ENCODE peak calls at places on chromosomes 12 and 14, in five cellular contexts. E is IMR-90, H is GM12878, A is H1, N is stomach. B is an unnamed sample.

GRCh38 chr12:15966426-15966825 is 55.3 kb downstream of the DERA start:
- DNase-seq in E (peak; percentile 47), H (no peak), A (no peak), N (no peak), B (no peak)

GRCh38 chr14:69749956-69750355 is 17.0 kb upstream of the SRSF5 start:
- DNase-seq in E (no peak), H (peak; percentile 32), A (no peak), N (no peak), B (no peak)

GRCh38 chr12:127075981-127076380 is 1191.0 kb upstream of the TMEM132C start:
- DNase-seq in E (no peak), H (no peak), A (no peak), N (no peak), B (no peak)

GRCh38 chr14:24196071-24197061 is 1.1 kb upstream of the TM9SF1 start:
- DNase-seq in E (peak; percentile 22), H (peak; percentile 36), A (no peak), N (no peak), B (no peak)

GRCh38 chr12:38159591-38160317 is 156.8 kb upstream of the ALG10B start:
- DNase-seq in E (no peak), H (no peak), A (no peak), N (no peak), B (no peak)

GRCh38 chr12:90909069-90909676 is 45.8 kb downstream of the CCER1 start:
- DNase-seq in E (peak; percentile 67), H (no peak), A (no peak), N (no peak), B (no peak)

GRCh38 chr12:59389968-59390576 is 205.8 kb upstream of the SLC16A7 start:
- DNase-seq in E (no peak), H (no peak), A (no peak), N (no peak), B (no peak)

GRCh38 chr12:116717466-116718457 is 20.1 kb downstream of the SPRING1 start:
- DNase-seq in E (peak; percentile 56), H (no peak), A (no peak), N (no peak), B (peak; percentile 66)

GRCh38 chr14:34059037-34059924 is 108.4 kb upstream of the EGLN3 start:
- DNase-seq in E (no peak), H (no peak), A (no peak), N (no peak), B (no peak)

GRCh38 chr12:57887631-57888406 is 41.3 kb upstream of the CTDSP2 start:
- DNase-seq in E (peak; percentile 55), H (no peak), A (no peak), N (peak; percentile 61), B (peak; percentile 46)

GRCh38 chr12:7327913-7328312 is 24.0 kb downstream of the ACSM4 start:
- DNase-seq in E (no peak), H (no peak), A (no peak), N (no peak), B (no peak)

GRCh38 chr14:55265197-55265596 is 6.0 kb upstream of the FBXO34 start:
- DNase-seq in E (no peak), H (no peak), A (no peak), N (no peak), B (no peak)

GRCh38 chr14:55874785-55875184 is 243.4 kb upstream of the PELI2 start:
- DNase-seq in E (no peak), H (no peak), A (no peak), N (no peak), B (no peak)

GRCh38 chr12:54958048-54958658 is 26.4 kb downstream of the TESPA1 start:
- DNase-seq in E (peak; percentile 72), H (peak; percentile 44), A (no peak), N (peak; percentile 42), B (peak; percentile 28)

GRCh38 chr12:6996040-6996441 is 22.2 kb downstream of the LPCAT3 start:
- DNase-seq in E (peak; percentile 69), H (no peak), A (no peak), N (no peak), B (no peak)

GRCh38 chr12:116882742-116883141 is 1.5 kb upstream of the HRK start:
- DNase-seq in E (peak; percentile 61), H (no peak), A (no peak), N (no peak), B (no peak)

GRCh38 chr12:93762059-93762719 is 85.0 kb downstream of the CRADD start:
- DNase-seq in E (peak; percentile 50), H (no peak), A (no peak), N (no peak), B (no peak)

GRCh38 chr12:66188584-66189475 is at the start of gene IRAK3:
- DNase-seq in E (peak; percentile 31), H (no peak), A (peak; percentile 1), N (peak; percentile 86), B (peak; percentile 90)

GRCh38 chr14:78967111-78967809 is 797.1 kb downstream of the NRXN3 start:
- DNase-seq in E (peak; percentile 85), H (no peak), A (no peak), N (no peak), B (no peak)

GRCh38 chr12:72444566-72444965 is 172.4 kb downstream of the TRHDE start:
- DNase-seq in E (no peak), H (no peak), A (no peak), N (no peak), B (no peak)

GRCh38 chr12:116148844-116149243 is 128.6 kb downstream of the MED13L start:
- DNase-seq in E (no peak), H (no peak), A (no peak), N (no peak), B (no peak)

DNA sequence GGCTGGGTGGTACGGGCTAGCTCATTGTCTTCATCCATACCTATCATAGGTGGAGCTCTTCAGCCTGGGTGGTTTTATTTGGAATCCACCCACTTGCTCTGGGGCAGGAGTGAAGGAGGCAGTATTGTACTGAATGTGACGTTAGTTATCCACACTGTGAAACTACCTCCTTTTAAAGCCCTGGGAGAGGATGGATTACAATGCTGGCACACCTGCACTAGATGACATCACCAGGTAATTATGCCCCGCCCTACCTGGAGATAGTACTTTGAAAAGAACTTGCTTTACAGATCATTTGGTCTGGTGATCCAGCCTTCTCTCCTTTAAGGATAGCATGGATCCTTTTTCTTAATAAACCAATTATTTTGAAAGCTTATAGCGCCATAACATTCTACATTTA is 78.0 kb downstream of the B4GALNT3 start:
- DNase-seq in E (no peak), H (no peak), A (no peak), N (peak; percentile 70), B (no peak)
- TF ChIP-seq POLR2A in E (no peak), H (no peak), A (no peak), N (no peak), B (no peak)

DNA sequence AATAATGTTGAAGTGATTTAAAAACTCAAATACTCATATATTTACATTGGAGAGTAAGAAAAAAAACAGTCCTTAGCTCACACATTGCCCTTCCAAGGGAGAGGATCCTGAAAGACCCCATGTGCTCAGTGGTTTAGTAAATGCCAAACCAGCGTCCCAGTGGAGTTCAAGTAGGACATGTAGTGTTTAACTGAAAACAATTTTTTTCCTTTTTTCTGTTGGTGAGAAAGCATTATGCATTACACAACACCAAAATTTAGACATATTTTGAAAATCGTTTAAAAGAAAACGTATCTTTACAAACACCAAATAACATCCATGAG is 33.6 kb downstream of the UBR7 start:
- DNase-seq in E (no peak), H (no peak), A (no peak), N (no peak), B (no peak)
- H3K36me3 ChIP-seq in E (peaks cover 25% of the 10 kb centered on the region), H (peaks cover 19% of the 10 kb centered on the region), A (peaks cover 2% of the 10 kb centered on the region), N (peaks cover 62% of the 10 kb centered on the region), B (peaks cover 49% of the 10 kb centered on the region)

GRCh38 chr14:77033622-77034521 is 5.4 kb upstream of the IRF2BPL start:
- DNase-seq in E (peak; percentile 96), H (peak; percentile 72), A (no peak), N (peak; percentile 82), B (peak; percentile 93)
- TF ChIP-seq POLR2A in E (peak; percentile 77), H (peak; percentile 85), A (no peak), N (no peak), B (no peak)

DNA sequence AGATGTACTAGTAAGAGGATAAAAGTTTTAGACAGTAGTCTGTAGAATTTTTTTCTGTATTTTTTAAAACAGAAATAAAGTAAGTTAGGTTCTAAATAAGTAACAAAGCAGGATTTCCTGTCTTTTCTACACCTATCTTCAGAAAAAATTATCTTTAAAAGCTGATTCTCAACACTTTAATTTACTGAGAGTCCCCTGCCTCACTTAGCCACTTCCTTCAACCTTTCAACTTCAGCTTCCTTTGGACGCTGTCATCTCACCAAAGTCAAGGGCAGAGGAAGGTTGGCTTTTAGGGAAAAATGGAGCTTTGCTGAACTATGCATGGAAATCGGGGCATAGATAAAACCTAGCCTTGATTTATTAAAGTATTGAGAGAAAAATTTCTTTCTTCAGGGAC is 44.9 kb upstream of the CERS5 start:
- DNase-seq in E (no peak), H (no peak), A (no peak), N (no peak), B (no peak)
- H3K36me3 ChIP-seq in E (peaks cover 22% of the 10 kb centered on the region), H (no peaks in the 10 kb centered on the region), A (no peaks in the 10 kb centered on the region), N (peaks cover 17% of the 10 kb centered on the region), B (peaks cover 16% of the 10 kb centered on the region)

GRCh38 chr14:51205486-51205885 is 34.6 kb upstream of the TMX1 start:
- DNase-seq in E (no peak), H (no peak), A (no peak), N (no peak), B (no peak)

GRCh38 chr14:51206462-51206861 is 33.6 kb upstream of the TMX1 start:
- DNase-seq in E (no peak), H (no peak), A (no peak), N (no peak), B (no peak)

GRCh38 chr14:51203881-51204280 is 36.2 kb upstream of the TMX1 start:
- DNase-seq in E (no peak), H (no peak), A (no peak), N (no peak), B (no peak)

GRCh38 chr14:51202914-51203665 is 37.0 kb upstream of the TMX1 start:
- DNase-seq in E (no peak), H (peak; percentile 81), A (no peak), N (no peak), B (no peak)

GRCh38 chr14:51201890-51202289 is 38.2 kb upstream of the TMX1 start:
- DNase-seq in E (no peak), H (peak; percentile 23), A (no peak), N (no peak), B (no peak)
- TF ChIP-seq POLR2A in E (no peak), H (no peak), A (no peak), N (no peak), B (no peak)

GRCh38 chr12:56255671-56256070 is 2.5 kb downstream of the ANKRD52 start:
- DNase-seq in E (no peak), H (no peak), A (no peak), N (no peak), B (no peak)
- H3K36me3 ChIP-seq in E (peaks cover 54% of the 10 kb centered on the region), H (peaks cover 22% of the 10 kb centered on the region), A (peaks cover 28% of the 10 kb centered on the region), N (peaks cover 58% of the 10 kb centered on the region), B (peaks cover 64% of the 10 kb centered on the region)

GRCh38 chr12:52871291-52871961 is 22.6 kb upstream of the KRT78 start:
- DNase-seq in E (peak; percentile 73), H (no peak), A (no peak), N (peak; percentile 39), B (no peak)
- TF ChIP-seq POLR2A in E (no peak), H (no peak), A (no peak), N (no peak), B (no peak)